ENCODE peak calls at places on chromosomes 12 and 14, in seven cellular contexts. W is Peyer's patch, T is A549, Q is breast epithelium, R is body of pancreas, J is tibial nerve, P is H1. F is an unnamed sample.
A peak's percentile ranks its signal among the peaks of the same experiment; 100 is the strongest.

GRCh38 chr12:57044856-57045255 is 5.1 kb downstream of the MYO1A start:
- DNase-seq in W (no peak), T (no peak), P (no peak), R (no peak), J (no peak), Q (no peak), F (no peak)

GRCh38 chr14:65412881-65413738 is 580 bp downstream of the FUT8 start:
- DNase-seq in T (peak; percentile 77), R (no peak), W (peak; percentile 60), P (no peak), J (no peak), Q (peak; percentile 77), F (peak; percentile 94)

GRCh38 chr14:55936691-55937090 is 181.5 kb upstream of the PELI2 start:
- DNase-seq in T (no peak), W (no peak), Q (no peak), J (no peak), R (no peak), P (no peak), F (no peak)

GRCh38 chr14:67241416-67242362 is at the start of gene PALS1:
- DNase-seq in R (peak; percentile 70), P (no peak), J (no peak), Q (no peak), T (peak; percentile 77), W (no peak), F (no peak)

GRCh38 chr14:96747006-96747405 is 50.2 kb upstream of the VRK1 start:
- DNase-seq in R (no peak), T (no peak), Q (peak; percentile 10), P (no peak), W (no peak), J (no peak), F (peak; percentile 50)

GRCh38 chr12:85509857-85510256 is 229.8 kb downstream of the ALX1 start:
- DNase-seq in W (no peak), T (no peak), R (no peak), J (no peak), Q (no peak), P (no peak), F (no peak)

GRCh38 chr14:58755026-58755929 is 117.5 kb downstream of the DACT1 start:
- DNase-seq in P (no peak), J (no peak), R (peak; percentile 10), Q (no peak), T (no peak), W (no peak), F (no peak)

GRCh38 chr12:54259194-54260011 is 20.5 kb downstream of the CBX5 start:
- DNase-seq in T (peak; percentile 91), W (peak; percentile 58), J (peak; percentile 47), Q (no peak), R (peak; percentile 90), P (peak; percentile 89), F (no peak)

GRCh38 chr12:93740721-93741120 is 63.5 kb downstream of the CRADD start:
- DNase-seq in W (no peak), Q (no peak), P (no peak), R (no peak), J (no peak), T (no peak), F (no peak)

GRCh38 chr12:93737457-93738198 is 60.5 kb downstream of the CRADD start:
- DNase-seq in Q (no peak), T (no peak), P (no peak), R (no peak), J (no peak), W (no peak), F (no peak)

GRCh38 chr12:93741741-93742085 is 64.5 kb downstream of the CRADD start:
- DNase-seq in T (peak; percentile 25), J (no peak), W (no peak), Q (no peak), P (peak; percentile 73), R (peak; percentile 18), F (no peak)

GRCh38 chr12:93736640-93737178 is 59.5 kb downstream of the CRADD start:
- DNase-seq in R (no peak), J (no peak), T (no peak), W (no peak), P (no peak), Q (no peak), F (no peak)

DNA sequence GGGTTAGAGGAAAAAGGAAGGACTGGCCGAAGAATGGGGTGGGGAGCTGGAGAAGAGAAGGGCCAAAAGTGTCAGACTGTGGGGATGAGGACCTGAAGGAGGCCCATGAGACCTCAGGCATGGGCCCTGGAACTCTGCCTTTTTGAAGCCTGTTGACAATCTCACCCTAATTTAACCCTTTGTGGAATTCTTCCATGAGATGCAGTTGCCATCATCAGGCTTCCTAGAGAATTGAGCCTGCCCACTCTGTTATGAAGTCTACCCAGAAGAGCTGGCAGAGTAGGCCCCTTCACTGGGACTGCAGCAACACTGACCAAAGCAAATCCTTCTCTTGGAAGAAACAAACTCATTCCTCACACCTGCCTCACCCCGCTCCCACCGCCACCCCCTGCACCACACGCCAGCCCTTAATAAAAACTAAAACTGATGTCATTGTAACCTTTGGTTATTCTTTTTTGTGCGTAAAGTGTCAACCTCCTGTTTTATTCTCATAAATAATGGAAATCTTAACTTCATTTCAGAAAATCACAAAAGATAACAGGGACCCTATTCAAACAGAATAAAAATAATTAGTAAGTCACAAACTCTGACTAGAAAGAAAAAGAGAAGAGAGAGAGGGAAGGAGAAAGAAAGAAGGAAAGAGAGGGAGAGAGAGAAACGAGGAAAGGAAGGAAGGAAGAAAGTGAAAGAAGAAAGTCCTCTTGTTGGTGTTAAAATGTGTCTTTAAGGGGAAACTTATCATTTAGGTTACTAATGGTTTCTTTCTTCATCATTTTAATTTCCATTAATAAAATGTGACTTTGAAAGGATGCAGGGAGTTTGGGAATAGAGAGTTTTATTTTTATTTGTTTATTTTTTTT is 61.3 kb downstream of the CRADD start:
- DNase-seq in T (no peak), R (no peak), W (no peak), J (no peak), P (no peak), Q (no peak), F (no peak)
- H3K4me3 ChIP-seq in T (no peak overlapping the region), R (no peak overlapping the region), W (no peak overlapping the region), J (no peak overlapping the region), P (no peak overlapping the region), Q (peak overlapping the region; percentile 10), F (no peak overlapping the region)

GRCh38 chr12:112169966-112170365 is 44.6 kb downstream of the TRAFD1 start:
- DNase-seq in R (no peak), W (no peak), J (no peak), P (no peak), T (no peak), Q (peak; percentile 36), F (no peak)

GRCh38 chr12:112167728-112168525 is 42.6 kb downstream of the TRAFD1 start:
- DNase-seq in R (no peak), P (no peak), Q (peak; percentile 38), J (no peak), W (no peak), T (no peak), F (no peak)

GRCh38 chr12:112167031-112167461 is 41.7 kb downstream of the TRAFD1 start:
- DNase-seq in Q (peak; percentile 2), R (no peak), J (no peak), P (no peak), W (no peak), T (no peak), F (no peak)

GRCh38 chr12:112169086-112169872 is 43.9 kb downstream of the TRAFD1 start:
- DNase-seq in Q (peak; percentile 33), W (no peak), T (no peak), J (no peak), R (no peak), P (no peak), F (no peak)

DNA sequence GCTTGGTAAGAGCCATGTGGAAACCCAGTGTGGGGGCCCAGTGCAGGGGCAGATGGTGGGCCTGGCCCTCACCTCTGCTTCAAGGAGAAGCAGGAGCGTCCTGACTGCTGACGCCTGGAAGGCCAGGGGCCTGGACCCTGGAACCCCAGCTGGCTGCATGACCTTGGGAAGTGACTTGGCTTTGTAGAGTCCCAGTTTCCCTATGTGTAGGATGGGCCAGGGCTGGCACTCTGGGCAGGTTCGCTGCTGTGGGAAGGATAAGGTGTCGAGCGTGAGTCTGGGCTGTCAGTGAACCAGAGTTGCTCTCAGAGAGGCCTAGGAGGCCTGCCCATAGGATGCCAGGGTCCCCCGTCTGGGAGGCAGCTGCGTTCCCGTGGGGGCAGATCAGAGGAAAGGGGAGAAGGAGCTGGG is 43.2 kb downstream of the TRAFD1 start:
- DNase-seq in R (no peak), Q (peak; percentile 25), W (no peak), J (no peak), T (no peak), P (no peak), F (no peak)
- TF ChIP-seq POLR2A in R (no peak), Q (no peak), W (no peak), J (no peak), T (no peak), P (no peak), F (no peak)

GRCh38 chr12:14213542-14213941 is 151.9 kb upstream of the ATF7IP start:
- DNase-seq in W (no peak), R (no peak), T (no peak), Q (no peak), P (no peak), J (no peak), F (no peak)

GRCh38 chr12:14219156-14219555 is 146.3 kb upstream of the ATF7IP start:
- DNase-seq in P (no peak), J (no peak), W (no peak), T (no peak), Q (no peak), R (no peak), F (no peak)

GRCh38 chr12:14211829-14212455 is 153.5 kb upstream of the ATF7IP start:
- DNase-seq in R (no peak), Q (no peak), J (no peak), T (no peak), W (no peak), P (no peak), F (no peak)

GRCh38 chr12:14214495-14214894 is 151.0 kb upstream of the ATF7IP start:
- DNase-seq in R (peak; percentile 20), J (no peak), Q (no peak), W (no peak), T (no peak), P (no peak), F (no peak)

DNA sequence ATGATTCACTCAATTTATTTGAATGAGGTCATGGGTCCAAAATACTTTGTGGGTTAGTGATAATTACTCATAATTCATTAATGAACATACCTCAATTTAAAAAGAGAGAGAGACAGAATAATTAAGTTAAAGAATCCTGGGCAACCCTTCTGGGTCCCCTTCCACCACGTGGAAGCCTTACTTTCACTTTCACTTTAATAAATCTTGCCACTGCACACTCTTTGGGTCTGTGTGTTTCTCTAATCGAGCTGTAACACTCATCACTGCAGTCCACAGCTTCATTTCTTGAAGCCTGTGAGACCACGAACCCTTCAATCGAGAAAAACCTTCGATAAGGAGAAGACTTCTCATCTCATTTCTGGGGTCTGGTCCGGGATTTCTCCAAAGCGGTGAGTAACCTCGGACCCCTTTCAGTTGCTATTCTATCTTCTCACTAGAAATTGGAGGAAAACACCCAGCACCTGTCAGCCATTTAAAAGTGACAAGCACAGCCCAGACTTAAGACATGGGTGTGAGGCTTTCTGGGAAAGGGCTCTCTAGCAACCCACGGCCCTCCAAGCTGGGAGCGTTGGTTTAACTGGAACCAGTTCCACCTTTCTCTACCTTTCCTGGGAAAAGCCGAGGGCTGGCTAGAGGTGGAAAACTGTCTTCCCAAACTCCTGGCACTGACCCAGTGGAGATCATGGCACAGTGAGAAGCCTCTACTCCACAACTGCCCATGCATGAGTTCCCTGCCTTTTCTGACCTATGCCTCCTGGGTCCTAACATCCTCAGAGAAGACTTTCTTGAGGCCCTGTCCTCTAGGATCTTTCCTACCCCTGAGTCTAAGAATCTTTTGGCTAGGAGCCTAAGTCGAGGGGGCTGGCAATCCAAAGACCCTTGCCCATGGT is 148.8 kb upstream of the ATF7IP start:
- DNase-seq in J (no peak), R (no peak), W (no peak), P (no peak), Q (no peak), T (no peak), F (no peak)
- H3K4me3 ChIP-seq in J (peak overlapping the region; percentile 31), R (no peak overlapping the region), W (peak overlapping the region; percentile 29), P (no peak overlapping the region), Q (no peak overlapping the region), T (no peak overlapping the region), F (no peak overlapping the region)

GRCh38 chr12:42039146-42039545 is 105.5 kb downstream of the GXYLT1 start:
- DNase-seq in Q (no peak), P (no peak), R (no peak), W (no peak), T (peak; percentile 26), J (no peak), F (no peak)
- TF ChIP-seq POLR2A in Q (no peak), P (no peak), R (no peak), W (no peak), T (no peak), J (no peak), F (no peak)